ENCODE peak calls at places on chromosome 1, in four cellular contexts. O is A549, J is GM12878, Z is K562. U is an unnamed sample.

GRCh38 chr1:77975386-77975785 is 3.5 kb downstream of the FUBP1 start:
- DNase-seq in O (no peak), J (no peak), Z (no peak), U (no peak)

GRCh38 chr1:16143566-16144324 is 12.1 kb downstream of the EPHA2 start:
- DNase-seq in O (peak), J (no peak), Z (peak), U (peak)

GRCh38 chr1:183633676-183634343 is 1.8 kb downstream of the ARPC5 start:
- DNase-seq in O (peak), J (peak), Z (no peak), U (peak)

GRCh38 chr1:31387612-31388011 is 14.7 kb upstream of the FABP3 start:
- DNase-seq in O (no peak), J (no peak), Z (no peak), U (no peak)

GRCh38 chr1:93518516-93518915 is 70.6 kb downstream of the FNBP1L start:
- DNase-seq in O (no peak), J (no peak), Z (no peak), U (no peak)

GRCh38 chr1:205435904-205436573 is 14.2 kb upstream of the LEMD1 start:
- DNase-seq in O (no peak), J (no peak), Z (no peak), U (no peak)

GRCh38 chr1:45585110-45585426 is 1.2 kb downstream of the NASP start:
- DNase-seq in O (no peak), J (no peak), Z (no peak), U (no peak)

GRCh38 chr1:1059494-1060280 is 14.4 kb downstream of the RNF223 start:
- DNase-seq in O (peak), J (no peak), Z (peak), U (peak)

GRCh38 chr1:241899211-241899610 is 51.2 kb downstream of the EXO1 start:
- DNase-seq in O (no peak), J (no peak), Z (no peak), U (no peak)

GRCh38 chr1:225412803-225413338 is 15.0 kb downstream of the LBR start:
- DNase-seq in O (no peak), J (no peak), Z (no peak), U (peak)

GRCh38 chr1:245771521-245772281 is 616.9 kb downstream of the KIF26B start:
- DNase-seq in O (peak), J (no peak), Z (no peak), U (no peak)

GRCh38 chr1:36576118-36576517 is 93.4 kb upstream of the CSF3R start:
- DNase-seq in O (peak), J (no peak), Z (peak), U (peak)

GRCh38 chr1:175129997-175130648 is 62.5 kb downstream of the KIAA0040 start:
- DNase-seq in O (no peak), J (no peak), Z (peak), U (no peak)

GRCh38 chr1:23492132-23492720 is 8.2 kb upstream of the ASAP3 start:
- DNase-seq in O (no peak), J (no peak), Z (no peak), U (no peak)

GRCh38 chr1:162019006-162019405 is 4.7 kb downstream of the OLFML2B start:
- DNase-seq in O (no peak), J (no peak), Z (no peak), U (no peak)

GRCh38 chr1:27349784-27350672 is 8.2 kb downstream of the SYTL1 start:
- DNase-seq in O (peak), J (no peak), Z (no peak), U (no peak)

GRCh38 chr1:225697437-225697836 is 44.5 kb upstream of the ENAH start:
- DNase-seq in O (no peak), J (no peak), Z (no peak), U (no peak)

GRCh38 chr1:219397511-219397910 is 215.4 kb downstream of the ZC3H11B start:
- DNase-seq in O (no peak), J (no peak), Z (no peak), U (no peak)

GRCh38 chr1:79312438-79312837 is 305.9 kb upstream of the ADGRL4 start:
- DNase-seq in O (no peak), J (no peak), Z (no peak), U (no peak)

GRCh38 chr1:110255388-110255787 is 45.3 kb downstream of the KCNC4 start:
- DNase-seq in O (no peak), J (no peak), Z (no peak), U (no peak)

GRCh38 chr1:197911857-197912696 is 5.1 kb upstream of the LHX9 start:
- DNase-seq in O (no peak), J (no peak), Z (no peak), U (no peak)

GRCh38 chr1:14957375-14957774 is 196.2 kb upstream of the TMEM51 start:
- DNase-seq in O (no peak), J (no peak), Z (no peak), U (no peak)

GRCh38 chr1:33013791-33014190 is 22.9 kb downstream of the AK2 start:
- DNase-seq in O (no peak), J (no peak), Z (no peak), U (no peak)

GRCh38 chr1:107359472-107360241 is 218.8 kb downstream of the NTNG1 start:
- DNase-seq in O (no peak), J (no peak), Z (no peak), U (no peak)

GRCh38 chr1:174789399-174789798 is 210.3 kb upstream of the CACYBP start:
- DNase-seq in O (no peak), J (peak), Z (no peak), U (no peak)

GRCh38 chr1:32769524-32770220 is 47.5 kb downstream of the YARS1 start:
- DNase-seq in O (peak), J (no peak), Z (peak), U (no peak)

GRCh38 chr1:109823543-109824348 is 60.0 kb upstream of the EPS8L3 start:
- DNase-seq in O (peak), J (no peak), Z (peak), U (peak)

GRCh38 chr1:114075546-114076249 is 78.0 kb downstream of the SYT6 start:
- DNase-seq in O (no peak), J (peak), Z (no peak), U (no peak)

GRCh38 chr1:109438798-109439297 is 12.6 kb upstream of the PSMA5 start:
- DNase-seq in O (peak), J (no peak), Z (peak), U (peak)

GRCh38 chr1:4767308-4767707 is 112.9 kb downstream of the AJAP1 start:
- DNase-seq in O (no peak), J (no peak), Z (no peak), U (no peak)

GRCh38 chr1:71706030-71706671 is 576.2 kb downstream of the NEGR1 start:
- DNase-seq in O (no peak), J (no peak), Z (no peak), U (no peak)

GRCh38 chr1:226723640-226724532 is 15.2 kb downstream of the ITPKB start:
- DNase-seq in O (no peak), J (no peak), Z (peak), U (no peak)
- TF ChIP-seq POLR2AphosphoS2 in O (no peak), J (no peak), Z (no peak), U (no peak)

DNA sequence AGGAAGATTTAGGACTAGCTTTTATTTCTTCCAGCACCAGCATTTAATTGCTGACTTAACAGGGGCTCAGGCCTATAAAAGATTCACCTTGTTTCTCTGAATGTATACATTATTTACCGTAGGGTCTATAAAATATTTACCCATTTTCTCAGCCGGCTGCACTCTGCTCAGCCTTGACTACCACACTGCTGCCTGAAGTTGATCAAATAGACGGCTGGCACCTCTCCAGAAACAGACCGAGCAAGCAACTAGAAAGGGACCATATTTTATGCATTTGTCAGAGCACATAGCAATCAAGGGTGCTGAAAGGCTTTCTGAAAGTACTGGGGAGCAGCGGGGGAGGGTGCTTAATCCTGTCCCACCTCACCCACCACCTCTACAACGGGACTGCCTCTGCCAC is 64.7 kb upstream of the FGGY start:
- DNase-seq in O (no peak), J (no peak), Z (no peak), U (peak)
- TF ChIP-seq HDAC2 in O (no peak), J (no peak), Z (no peak), U (no peak)

GRCh38 chr1:10682449-10683365 is 113.7 kb downstream of the CASZ1 start:
- DNase-seq in O (no peak), J (no peak), Z (no peak), U (no peak)
- TF ChIP-seq POLR2AphosphoS2 in O (no peak), J (no peak), Z (no peak), U (no peak)

GRCh38 chr1:17416389-17416788 is 23.1 kb downstream of the RCC2 start:
- DNase-seq in O (no peak), J (no peak), Z (no peak), U (no peak)

GRCh38 chr1:17419626-17420328 is 19.7 kb downstream of the RCC2 start:
- DNase-seq in O (peak), J (no peak), Z (peak), U (no peak)

GRCh38 chr1:17412093-17412870 is 27.2 kb downstream of the RCC2 start:
- DNase-seq in O (no peak), J (no peak), Z (no peak), U (no peak)

GRCh38 chr1:17409391-17409811 is 30.1 kb downstream of the RCC2 start:
- DNase-seq in O (no peak), J (no peak), Z (no peak), U (no peak)

GRCh38 chr1:17414022-17414421 is 25.5 kb downstream of the RCC2 start:
- DNase-seq in O (no peak), J (no peak), Z (no peak), U (no peak)
- TF ChIP-seq HDAC2 in O (no peak), J (no peak), Z (no peak), U (no peak)

DNA sequence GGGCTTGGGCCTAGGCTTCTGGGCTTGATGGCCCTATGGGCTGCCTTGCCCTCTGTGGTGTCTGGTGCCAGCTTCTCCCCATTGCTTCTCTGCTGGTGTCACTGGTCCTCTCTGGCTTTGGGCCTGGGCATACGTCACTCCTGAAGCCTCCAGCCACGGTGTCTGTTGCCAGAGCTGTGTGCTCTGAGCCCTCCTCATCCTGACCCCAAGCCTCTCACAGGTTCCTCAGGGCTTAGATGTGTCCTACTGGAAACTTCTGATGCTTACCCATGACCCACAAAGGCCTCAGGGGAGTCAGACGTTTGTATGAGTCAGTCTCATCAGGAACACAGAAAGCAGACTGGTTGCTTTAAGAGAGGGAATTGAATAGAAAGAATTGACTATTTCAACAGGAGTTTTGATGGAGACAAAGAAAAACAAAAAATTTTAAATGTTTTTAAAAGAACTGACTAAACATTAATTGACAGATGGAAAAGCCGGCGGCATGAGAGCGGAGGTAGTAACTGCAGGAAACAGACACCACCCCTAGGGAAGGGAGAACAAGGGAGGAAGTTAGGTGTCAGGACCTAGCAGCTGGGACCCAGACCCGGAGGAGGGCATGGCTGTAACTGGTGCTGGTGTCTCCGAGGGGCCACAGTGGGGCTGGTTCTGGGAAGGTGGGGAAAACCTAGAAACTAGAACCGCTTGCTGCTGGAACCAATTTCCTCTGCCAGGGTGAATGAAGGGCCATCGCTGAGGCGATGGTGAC is 39.9 kb upstream of the CITED4 start:
- DNase-seq in O (peak), J (no peak), Z (no peak), U (no peak)
- TF ChIP-seq POLR2AphosphoS2 in O (no peak), J (no peak), Z (no peak), U (no peak)

GRCh38 chr1:247077768-247078314 is 770 bp downstream of the ZNF670 start:
- DNase-seq in O (no peak), J (peak), Z (no peak), U (peak)
- TF ChIP-seq HDAC2 in O (no peak), J (no peak), Z (no peak), U (no peak)